ENCODE peak calls at places on chromosomes 16 and 17, in six cellular contexts. N is activated CD4-positive, alpha-beta T cell treated with anti-CD3 and anti-CD28 coated beads, Interleukin-2, amount 50 U/mL, for 1 hour; X is HT-29; L is hepatocyte; J is AG04450; Y is central memory CD4-positive, alpha-beta T cell. K is an unnamed sample.

GRCh38 chr17:60260540-60260939 is 110.8 kb downstream of the CA4 start:
- DNase-seq in N (no peak), X (no peak), L (no peak), J (no peak), Y (no peak), K (no peak)

GRCh38 chr17:46958192-46958591 is 20.9 kb downstream of the RPRML start:
- DNase-seq in N (no peak), X (no peak), L (no peak), J (no peak), Y (no peak), K (no peak)

GRCh38 chr16:57637424-57637823 is 9.0 kb downstream of the ADGRG1 start:
- DNase-seq in N (no peak), X (no peak), L (no peak), J (no peak), Y (no peak), K (peak; percentile 98)

GRCh38 chr16:31149894-31150890 is at the start of gene PRSS36:
- DNase-seq in N (no peak), X (no peak), L (no peak), J (no peak), Y (no peak), K (no peak)

GRCh38 chr16:89189358-89190025 is 10.8 kb downstream of the SLC22A31 start:
- DNase-seq in N (no peak), X (no peak), L (no peak), J (no peak), Y (no peak), K (no peak)

GRCh38 chr17:50106393-50107131 is 11.4 kb downstream of the PDK2 start:
- DNase-seq in N (no peak), X (no peak), L (no peak), J (no peak), Y (no peak), K (no peak)

GRCh38 chr16:74503412-74503811 is 82.1 kb upstream of the CLEC18B start:
- DNase-seq in N (no peak), X (no peak), L (no peak), J (no peak), Y (no peak), K (no peak)

GRCh38 chr16:31421587-31421986 is 6.6 kb downstream of the COX6A2 start:
- DNase-seq in N (no peak), X (no peak), L (no peak), J (no peak), Y (no peak), K (no peak)

GRCh38 chr16:3908951-3909437 is 28.5 kb upstream of the CREBBP start:
- DNase-seq in N (no peak), X (no peak), L (no peak), J (no peak), Y (no peak), K (no peak)

GRCh38 chr17:61307905-61308886 is 91.4 kb upstream of the TBX2 start:
- DNase-seq in N (no peak), X (no peak), L (peak; percentile 75), J (peak; percentile 98), Y (no peak), K (no peak)

GRCh38 chr16:81181013-81181720 is 57.3 kb upstream of the BCO1 start:
- DNase-seq in N (no peak), X (peak; percentile 85), L (peak; percentile 94), J (peak; percentile 89), Y (no peak), K (peak; percentile 95)

GRCh38 chr17:57956311-57957119 is 1.3 kb upstream of the CUEDC1 start:
- DNase-seq in N (peak; percentile 33), X (no peak), L (no peak), J (no peak), Y (peak; percentile 49), K (no peak)

GRCh38 chr16:58644765-58645487 is 15.3 kb upstream of the CNOT1 start:
- DNase-seq in N (no peak), X (no peak), L (no peak), J (no peak), Y (no peak), K (no peak)

GRCh38 chr17:61144137-61144536 is 255.5 kb upstream of the TBX2 start:
- DNase-seq in N (no peak), X (no peak), L (no peak), J (no peak), Y (no peak), K (no peak)

GRCh38 chr16:59698341-59698979 is 964.3 kb upstream of the GOT2 start:
- DNase-seq in N (no peak), X (no peak), L (no peak), J (no peak), Y (no peak), K (no peak)

GRCh38 chr16:4140652-4141051 is 24.4 kb upstream of the ADCY9 start:
- DNase-seq in N (no peak), X (no peak), L (no peak), J (peak; percentile 21), Y (no peak), K (no peak)

GRCh38 chr17:29251969-29252866 is 5.6 kb downstream of the CRYBA1 start:
- DNase-seq in N (no peak), X (peak; percentile 35), L (peak; percentile 48), J (no peak), Y (no peak), K (peak; percentile 51)

GRCh38 chr16:81365731-81366130 is 51.0 kb downstream of the GAN start:
- DNase-seq in N (no peak), X (no peak), L (no peak), J (no peak), Y (no peak), K (no peak)

GRCh38 chr17:17523001-17523713 is 27.0 kb upstream of the RASD1 start:
- DNase-seq in N (no peak), X (no peak), L (no peak), J (no peak), Y (no peak), K (no peak)

GRCh38 chr16:57994778-57995177 is 5.7 kb downstream of the ZNF319 start:
- DNase-seq in N (peak; percentile 32), X (peak; percentile 48), L (peak; percentile 62), J (no peak), Y (peak; percentile 37), K (peak; percentile 61)

GRCh38 chr17:57170866-57171265 is 85.5 kb upstream of the MSI2 start:
- DNase-seq in N (no peak), X (no peak), L (no peak), J (no peak), Y (no peak), K (no peak)

GRCh38 chr17:77872199-77872598 is 86.3 kb upstream of the TNRC6C start:
- DNase-seq in N (peak; percentile 32), X (no peak), L (no peak), J (no peak), Y (peak; percentile 55), K (no peak)

GRCh38 chr16:78543066-78543465 is 443.6 kb downstream of the WWOX start:
- DNase-seq in N (no peak), X (no peak), L (no peak), J (no peak), Y (no peak), K (peak; percentile 44)

K was measured in SK-MEL-5.